ENCODE peak calls at places on chromosome 11, in four cellular contexts. N, P, E and X are unnamed samples.

GRCh38 chr11:12409621-12410005 is 32.2 kb downstream of the PARVA start:
- DNase-seq in P (no peak), N (no peak), E (no peak), X (no peak)

GRCh38 chr11:62889484-62890437 is 9.1 kb downstream of the SLC3A2 start:
- DNase-seq in E (peak), N (peak), P (peak), X (no peak)

GRCh38 chr11:7638710-7639642 is 34.3 kb downstream of the CYB5R2 start:
- DNase-seq in P (no peak), N (no peak), E (peak), X (no peak)

GRCh38 chr11:127675602-127676001 is 675.0 kb upstream of the KIRREL3 start:
- DNase-seq in E (no peak), P (no peak), N (no peak), X (no peak)

GRCh38 chr11:117465236-117465997 is 137.8 kb downstream of the CEP164 start:
- DNase-seq in E (no peak), N (no peak), P (no peak), X (no peak)

GRCh38 chr11:1254086-1254648 is 31.3 kb downstream of the MUC5B start:
- DNase-seq in E (no peak), N (no peak), P (no peak), X (no peak)

GRCh38 chr11:71977090-71977489 is 21.6 kb upstream of the IL18BP start:
- DNase-seq in P (no peak), N (no peak), E (no peak), X (no peak)

GRCh38 chr11:72233056-72233772 is 8.6 kb downstream of the INPPL1 start:
- DNase-seq in E (no peak), P (no peak), N (no peak), X (no peak)

GRCh38 chr11:70734911-70735310 is 336.6 kb downstream of the CTTN start:
- DNase-seq in N (peak), E (no peak), P (no peak), X (no peak)

GRCh38 chr11:127345819-127346459 is 345.4 kb upstream of the KIRREL3 start:
- DNase-seq in N (peak), E (peak), P (no peak), X (no peak)

GRCh38 chr11:66743271-66743968 is 14.4 kb upstream of the SPTBN2 start:
- DNase-seq in E (no peak), N (peak), P (no peak), X (no peak)

GRCh38 chr11:120212259-120212888 is 1.5 kb downstream of the OAF start:
- DNase-seq in E (no peak), N (no peak), P (no peak), X (no peak)

GRCh38 chr11:128182844-128183243 is 404.5 kb downstream of the ETS1 start:
- DNase-seq in N (no peak), P (no peak), E (no peak), X (no peak)

GRCh38 chr11:83054001-83054400 is 17.7 kb downstream of the RAB30 start:
- DNase-seq in P (no peak), N (no peak), E (no peak), X (no peak)

GRCh38 chr11:83054904-83055380 is 16.8 kb downstream of the RAB30 start:
- DNase-seq in N (no peak), E (no peak), P (peak), X (no peak)

GRCh38 chr11:83056204-83056603 is 15.5 kb downstream of the RAB30 start:
- DNase-seq in E (no peak), N (no peak), P (no peak), X (no peak)

GRCh38 chr11:83047515-83048225 is 24.0 kb downstream of the RAB30 start:
- DNase-seq in N (no peak), E (peak), P (no peak), X (no peak)

GRCh38 chr11:83051760-83052671 is 19.7 kb downstream of the RAB30 start:
- DNase-seq in N (no peak), E (peak), P (peak), X (peak)
- H3K4me3 ChIP-seq in N (no peak), E (no peak), P (no peak), X (peak)

GRCh38 chr11:32435511-32435946 is at the start of gene WT1:
- DNase-seq in P (no peak), E (peak), N (peak), X (no peak)

GRCh38 chr11:32436751-32437405 is 1.5 kb upstream of the WT1 start:
- DNase-seq in E (no peak), P (no peak), N (peak), X (no peak)

GRCh38 chr11:32435152-32435480 is 223 bp downstream of the WT1 start:
- DNase-seq in E (peak), N (peak), P (no peak), X (no peak)

GRCh38 chr11:32437406-32438345 is 2.3 kb upstream of the WT1 start:
- DNase-seq in N (peak), P (no peak), E (no peak), X (no peak)

DNA sequence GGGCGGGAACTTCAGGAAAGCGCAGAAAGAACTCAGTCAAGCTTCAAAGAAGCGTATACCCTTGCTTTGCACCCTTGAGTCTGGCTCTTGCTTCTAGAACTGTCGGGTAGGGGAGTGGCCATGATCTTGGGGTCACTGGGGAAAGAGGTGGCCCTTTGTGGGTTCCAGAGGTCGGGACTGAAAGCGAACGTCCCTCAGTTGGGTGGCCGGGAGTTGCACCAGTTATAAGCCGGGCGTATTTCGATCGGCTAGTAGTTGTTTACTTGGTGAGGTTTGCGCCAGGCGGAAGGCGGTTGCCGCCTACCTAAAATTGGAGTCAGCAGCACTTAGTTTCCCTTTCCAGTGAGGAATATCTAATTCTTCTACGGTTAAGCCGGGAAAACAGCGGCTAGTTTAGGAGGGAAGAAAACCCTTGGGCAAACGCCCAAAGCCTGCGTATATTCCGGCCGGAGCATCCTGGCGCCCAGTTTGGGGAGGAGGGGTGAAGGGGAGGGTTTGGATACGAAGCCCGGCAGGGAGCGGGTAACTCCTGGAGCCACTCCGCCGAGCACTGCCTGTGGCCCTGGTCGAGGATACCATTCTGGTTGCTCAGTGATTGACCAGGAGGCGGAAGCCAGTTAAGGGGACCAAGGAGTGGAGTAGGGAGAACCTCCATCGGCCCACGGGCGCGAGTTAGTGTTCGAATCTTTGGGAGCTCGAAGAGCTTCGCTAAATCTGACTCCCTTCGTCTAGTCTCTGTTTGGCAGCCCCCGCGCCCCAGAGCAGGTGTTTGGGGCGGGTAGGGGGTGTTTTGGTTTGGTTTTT is 810 bp upstream of the WT1 start:
- DNase-seq in E (peak), N (peak), P (no peak), X (no peak)
- H3K4me3 ChIP-seq in E (peak), N (peak), P (no peak), X (no peak)

GRCh38 chr11:35566161-35566560 is 40.7 kb upstream of the PAMR1 start:
- DNase-seq in N (no peak), P (no peak), E (peak), X (no peak)

GRCh38 chr11:35563413-35564245 is 38.2 kb upstream of the PAMR1 start:
- DNase-seq in P (no peak), N (no peak), E (peak), X (no peak)

GRCh38 chr11:35566885-35567284 is 41.5 kb upstream of the PAMR1 start:
- DNase-seq in P (no peak), E (no peak), N (no peak), X (no peak)

GRCh38 chr11:35567737-35568465 is 42.5 kb upstream of the PAMR1 start:
- DNase-seq in N (no peak), P (peak), E (no peak), X (no peak)

DNA sequence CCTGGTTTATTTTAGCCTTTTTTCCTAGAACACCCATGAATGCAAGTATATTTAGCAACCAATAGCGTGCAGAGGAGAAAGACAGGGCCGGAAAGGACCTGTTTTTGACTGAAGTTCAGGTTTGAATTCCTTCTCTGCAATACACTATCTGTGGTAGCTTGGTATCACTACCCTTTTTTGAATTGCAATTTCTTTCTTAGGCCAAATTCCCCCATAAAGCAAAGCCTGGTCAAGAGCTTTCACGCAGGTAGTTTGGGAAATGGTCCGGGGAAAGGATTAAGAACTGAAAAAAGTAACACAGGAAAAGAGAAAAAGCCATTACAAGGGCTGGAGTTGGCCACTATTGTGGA is 38.8 kb upstream of the PAMR1 start:
- DNase-seq in P (no peak), N (no peak), E (no peak), X (no peak)
- H3K4me3 ChIP-seq in P (no peak), N (no peak), E (no peak), X (no peak)

GRCh38 chr11:2272241-2272945 is 2.0 kb upstream of the ASCL2 start:
- DNase-seq in N (no peak), E (no peak), P (no peak), X (no peak)

GRCh38 chr11:2273311-2273710 is 2.9 kb upstream of the ASCL2 start:
- DNase-seq in P (no peak), E (no peak), N (no peak), X (no peak)

GRCh38 chr11:2273771-2274170 is 3.4 kb upstream of the ASCL2 start:
- DNase-seq in E (no peak), N (no peak), P (peak), X (no peak)

GRCh38 chr11:2271327-2272240 is 1.2 kb upstream of the ASCL2 start:
- DNase-seq in E (no peak), N (peak), P (no peak), X (no peak)

GRCh38 chr11:2272946-2273280 is 2.5 kb upstream of the ASCL2 start:
- DNase-seq in N (no peak), E (no peak), P (no peak), X (no peak)
- H3K4me3 ChIP-seq in N (no peak), E (no peak), P (no peak), X (no peak)

GRCh38 chr11:44519989-44520737 is 45.3 kb upstream of the CD82 start:
- DNase-seq in E (no peak), P (no peak), N (no peak), X (no peak)
- H3K4me3 ChIP-seq in E (no peak), P (no peak), N (no peak), X (no peak)

DNA sequence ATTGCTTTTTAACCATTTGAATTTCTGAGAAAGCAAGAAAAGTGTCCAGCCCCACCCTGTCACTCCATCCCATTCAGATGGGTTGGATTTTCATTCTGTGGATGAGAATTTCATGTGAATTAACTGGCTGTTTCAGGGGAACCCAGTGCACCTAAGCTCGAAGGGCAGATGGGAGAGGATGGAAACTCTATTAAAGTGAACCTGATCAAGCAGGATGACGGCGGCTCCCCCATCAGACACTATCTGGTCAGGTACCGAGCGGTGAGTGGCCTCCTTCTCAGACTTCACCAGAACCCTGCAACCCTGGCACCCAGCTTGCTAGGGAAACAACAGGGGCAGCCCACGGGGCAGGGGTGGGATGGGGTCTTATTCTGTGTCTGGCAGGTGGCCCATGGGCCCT is 58.6 kb upstream of the TTC12 start:
- DNase-seq in N (no peak), P (no peak), E (no peak), X (no peak)
- H3K4me3 ChIP-seq in N (no peak), P (no peak), E (no peak), X (no peak)

GRCh38 chr11:3382613-3383275 is 3.8 kb upstream of the ZNF195 start:
- DNase-seq in P (no peak), N (no peak), E (no peak), X (no peak)

GRCh38 chr11:3380706-3381570 is 2.0 kb upstream of the ZNF195 start:
- DNase-seq in N (no peak), P (no peak), E (peak), X (no peak)

GRCh38 chr11:3381794-3382193 is 2.8 kb upstream of the ZNF195 start:
- DNase-seq in N (peak), P (no peak), E (no peak), X (no peak)

GRCh38 chr11:3375552-3375951 is 3.4 kb downstream of the ZNF195 start:
- DNase-seq in N (no peak), E (peak), P (no peak), X (no peak)

DNA sequence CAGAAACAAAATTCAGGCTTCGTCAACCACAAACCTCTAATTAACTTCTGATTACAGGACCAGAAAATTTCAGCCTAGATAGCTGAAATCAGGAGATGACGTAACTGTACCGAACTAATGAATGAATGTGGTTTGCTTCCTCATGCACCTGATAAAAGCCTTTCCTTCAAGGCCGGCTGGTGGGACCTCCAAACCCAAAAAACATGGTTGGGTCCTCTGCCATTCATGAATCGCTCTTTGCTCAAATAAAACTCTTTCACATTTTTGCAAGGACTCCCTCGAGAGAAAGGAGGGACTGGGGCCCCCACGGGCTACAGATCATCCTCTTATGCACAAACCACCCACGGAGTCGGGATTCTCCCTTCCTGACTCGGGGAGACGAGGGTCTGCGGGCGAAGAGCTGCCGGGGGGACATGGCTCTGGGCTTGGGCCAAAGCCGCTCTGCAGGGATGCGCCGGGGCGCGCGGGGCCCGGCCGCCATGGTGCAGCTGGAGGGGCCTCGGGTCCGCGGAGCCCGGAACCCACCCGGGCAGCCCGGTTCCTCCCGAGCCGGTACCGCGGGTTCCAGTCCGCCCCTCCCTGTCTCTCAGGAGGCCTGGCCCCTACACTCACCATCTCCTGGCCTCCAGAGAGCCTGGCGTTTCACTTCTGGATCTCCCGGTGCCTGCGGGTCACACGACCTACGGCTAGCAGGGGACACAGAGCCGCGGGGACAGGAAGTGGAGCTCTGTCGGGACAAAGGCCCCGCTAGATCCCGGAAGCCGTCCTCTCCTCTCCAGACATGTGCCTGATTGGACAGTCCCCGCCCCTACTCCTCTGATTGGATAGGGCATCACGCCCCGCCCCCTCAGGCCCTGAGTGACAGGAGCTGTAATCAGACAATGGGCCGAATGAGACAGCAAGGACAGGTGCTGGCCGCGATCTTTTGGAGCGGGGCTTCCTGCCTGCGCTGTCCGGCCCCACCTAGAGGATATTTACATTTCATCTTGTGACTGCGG is at the start of gene ZNF195:
- DNase-seq in E (peak), N (peak), P (peak), X (peak)
- H3K4me3 ChIP-seq in E (peak), N (peak), P (peak), X (peak)